ENCODE peak calls at places on chromosomes 1 and 21, in eight cellular contexts. One of them, this sample, is unnamed.

GRCh38 chr1:155776414-155776813 is 80.6 kb downstream of the GON4L start:
- DNase-seq in stimulated activated CD8-positive, alpha-beta memory T cell treated with anti-CD3 and anti-CD28 coated beads, Interleukin-7, amount 100 ng/mL, for 1 hour: no peak
- DNase-seq in NCI-H2081: no peak
- DNase-seq in GM12892: no peak
- DNase-seq in NCI-H1436: no peak
- DNase-seq in heart right ventricle: peak; percentile 11
- DNase-seq in stimulated activated CD4-positive, alpha-beta T cell treated with anti-CD3 and anti-CD28 coated beads, Interleukin-4, amount 100 ng/mL, for 1 hour: no peak
- DNase-seq in Right ventricle myocardium inferior: no peak
- DNase-seq in this sample: no peak

GRCh38 chr1:103905363-103905762 is 155.7 kb downstream of the AMY1C start:
- DNase-seq in stimulated activated CD8-positive, alpha-beta memory T cell treated with anti-CD3 and anti-CD28 coated beads, Interleukin-7, amount 100 ng/mL, for 1 hour: no peak
- DNase-seq in NCI-H1436: no peak
- DNase-seq in GM12892: no peak
- DNase-seq in stimulated activated CD4-positive, alpha-beta T cell treated with anti-CD3 and anti-CD28 coated beads, Interleukin-4, amount 100 ng/mL, for 1 hour: no peak
- DNase-seq in Right ventricle myocardium inferior: no peak
- DNase-seq in NCI-H2081: no peak
- DNase-seq in heart right ventricle: no peak
- DNase-seq in this sample: no peak

GRCh38 chr1:116847688-116848531 is 61.8 kb upstream of the PTGFRN start:
- DNase-seq in NCI-H2081: no peak
- DNase-seq in Right ventricle myocardium inferior: peak; percentile 73
- DNase-seq in stimulated activated CD4-positive, alpha-beta T cell treated with anti-CD3 and anti-CD28 coated beads, Interleukin-4, amount 100 ng/mL, for 1 hour: no peak
- DNase-seq in GM12892: no peak
- DNase-seq in stimulated activated CD8-positive, alpha-beta memory T cell treated with anti-CD3 and anti-CD28 coated beads, Interleukin-7, amount 100 ng/mL, for 1 hour: no peak
- DNase-seq in heart right ventricle: peak; percentile 70
- DNase-seq in NCI-H1436: no peak
- DNase-seq in this sample: peak; percentile 59

GRCh38 chr1:87961992-87962391 is 633.3 kb downstream of the LMO4 start:
- DNase-seq in heart right ventricle: no peak
- DNase-seq in stimulated activated CD4-positive, alpha-beta T cell treated with anti-CD3 and anti-CD28 coated beads, Interleukin-4, amount 100 ng/mL, for 1 hour: no peak
- DNase-seq in Right ventricle myocardium inferior: no peak
- DNase-seq in GM12892: no peak
- DNase-seq in NCI-H2081: no peak
- DNase-seq in NCI-H1436: no peak
- DNase-seq in stimulated activated CD8-positive, alpha-beta memory T cell treated with anti-CD3 and anti-CD28 coated beads, Interleukin-7, amount 100 ng/mL, for 1 hour: no peak
- DNase-seq in this sample: no peak

GRCh38 chr21:27572681-27573080 is 605.8 kb upstream of the ADAMTS5 start:
- DNase-seq in heart right ventricle: no peak
- DNase-seq in GM12892: no peak
- DNase-seq in Right ventricle myocardium inferior: no peak
- DNase-seq in NCI-H1436: no peak
- DNase-seq in NCI-H2081: no peak
- DNase-seq in stimulated activated CD8-positive, alpha-beta memory T cell treated with anti-CD3 and anti-CD28 coated beads, Interleukin-7, amount 100 ng/mL, for 1 hour: no peak
- DNase-seq in stimulated activated CD4-positive, alpha-beta T cell treated with anti-CD3 and anti-CD28 coated beads, Interleukin-4, amount 100 ng/mL, for 1 hour: no peak
- DNase-seq in this sample: peak; percentile 55

GRCh38 chr21:45845790-45846130 is 135.8 kb upstream of the COL6A1 start:
- DNase-seq in stimulated activated CD4-positive, alpha-beta T cell treated with anti-CD3 and anti-CD28 coated beads, Interleukin-4, amount 100 ng/mL, for 1 hour: no peak
- DNase-seq in NCI-H1436: no peak
- DNase-seq in NCI-H2081: no peak
- DNase-seq in heart right ventricle: no peak
- DNase-seq in stimulated activated CD8-positive, alpha-beta memory T cell treated with anti-CD3 and anti-CD28 coated beads, Interleukin-7, amount 100 ng/mL, for 1 hour: no peak
- DNase-seq in GM12892: no peak
- DNase-seq in Right ventricle myocardium inferior: peak; percentile 0
- DNase-seq in this sample: no peak

GRCh38 chr1:11501491-11501897 is 22.5 kb downstream of the DISP3 start:
- DNase-seq in stimulated activated CD8-positive, alpha-beta memory T cell treated with anti-CD3 and anti-CD28 coated beads, Interleukin-7, amount 100 ng/mL, for 1 hour: no peak
- DNase-seq in stimulated activated CD4-positive, alpha-beta T cell treated with anti-CD3 and anti-CD28 coated beads, Interleukin-4, amount 100 ng/mL, for 1 hour: no peak
- DNase-seq in NCI-H1436: no peak
- DNase-seq in heart right ventricle: no peak
- DNase-seq in NCI-H2081: no peak
- DNase-seq in GM12892: no peak
- DNase-seq in Right ventricle myocardium inferior: no peak
- DNase-seq in this sample: no peak

GRCh38 chr1:160375788-160376524 is 9.1 kb downstream of the NHLH1 start:
- DNase-seq in stimulated activated CD8-positive, alpha-beta memory T cell treated with anti-CD3 and anti-CD28 coated beads, Interleukin-7, amount 100 ng/mL, for 1 hour: no peak
- DNase-seq in stimulated activated CD4-positive, alpha-beta T cell treated with anti-CD3 and anti-CD28 coated beads, Interleukin-4, amount 100 ng/mL, for 1 hour: no peak
- DNase-seq in GM12892: no peak
- DNase-seq in Right ventricle myocardium inferior: no peak
- DNase-seq in NCI-H1436: no peak
- DNase-seq in NCI-H2081: no peak
- DNase-seq in heart right ventricle: no peak
- DNase-seq in this sample: peak; percentile 30

GRCh38 chr21:44509539-44509938 is 30.5 kb downstream of the KRTAP10-1 start:
- DNase-seq in Right ventricle myocardium inferior: no peak
- DNase-seq in stimulated activated CD4-positive, alpha-beta T cell treated with anti-CD3 and anti-CD28 coated beads, Interleukin-4, amount 100 ng/mL, for 1 hour: no peak
- DNase-seq in heart right ventricle: peak; percentile 74
- DNase-seq in NCI-H2081: peak; percentile 81
- DNase-seq in stimulated activated CD8-positive, alpha-beta memory T cell treated with anti-CD3 and anti-CD28 coated beads, Interleukin-7, amount 100 ng/mL, for 1 hour: no peak
- DNase-seq in GM12892: no peak
- DNase-seq in NCI-H1436: no peak
- DNase-seq in this sample: no peak

GRCh38 chr1:206445116-206445515 is 25.2 kb upstream of the IKBKE start:
- DNase-seq in NCI-H2081: no peak
- DNase-seq in Right ventricle myocardium inferior: peak; percentile 75
- DNase-seq in stimulated activated CD4-positive, alpha-beta T cell treated with anti-CD3 and anti-CD28 coated beads, Interleukin-4, amount 100 ng/mL, for 1 hour: no peak
- DNase-seq in heart right ventricle: peak; percentile 53
- DNase-seq in NCI-H1436: no peak
- DNase-seq in stimulated activated CD8-positive, alpha-beta memory T cell treated with anti-CD3 and anti-CD28 coated beads, Interleukin-7, amount 100 ng/mL, for 1 hour: no peak
- DNase-seq in GM12892: no peak
- DNase-seq in this sample: no peak

GRCh38 chr1:19234224-19234623 is 17.1 kb downstream of the EMC1 start:
- DNase-seq in Right ventricle myocardium inferior: no peak
- DNase-seq in GM12892: no peak
- DNase-seq in stimulated activated CD4-positive, alpha-beta T cell treated with anti-CD3 and anti-CD28 coated beads, Interleukin-4, amount 100 ng/mL, for 1 hour: no peak
- DNase-seq in stimulated activated CD8-positive, alpha-beta memory T cell treated with anti-CD3 and anti-CD28 coated beads, Interleukin-7, amount 100 ng/mL, for 1 hour: no peak
- DNase-seq in heart right ventricle: no peak
- DNase-seq in NCI-H2081: no peak
- DNase-seq in NCI-H1436: no peak
- DNase-seq in this sample: no peak

GRCh38 chr1:27154991-27155781 is at the start of gene SLC9A1:
- DNase-seq in stimulated activated CD8-positive, alpha-beta memory T cell treated with anti-CD3 and anti-CD28 coated beads, Interleukin-7, amount 100 ng/mL, for 1 hour: peak; percentile 85
- DNase-seq in NCI-H1436: peak; percentile 82
- DNase-seq in GM12892: peak; percentile 79
- DNase-seq in Right ventricle myocardium inferior: peak; percentile 99
- DNase-seq in stimulated activated CD4-positive, alpha-beta T cell treated with anti-CD3 and anti-CD28 coated beads, Interleukin-4, amount 100 ng/mL, for 1 hour: peak; percentile 92
- DNase-seq in NCI-H2081: peak; percentile 65
- DNase-seq in heart right ventricle: peak; percentile 94
- DNase-seq in this sample: peak; percentile 77

GRCh38 chr1:165162671-165163241 is 193.8 kb downstream of the LMX1A start:
- DNase-seq in stimulated activated CD4-positive, alpha-beta T cell treated with anti-CD3 and anti-CD28 coated beads, Interleukin-4, amount 100 ng/mL, for 1 hour: no peak
- DNase-seq in GM12892: no peak
- DNase-seq in Right ventricle myocardium inferior: no peak
- DNase-seq in NCI-H1436: no peak
- DNase-seq in heart right ventricle: no peak
- DNase-seq in stimulated activated CD8-positive, alpha-beta memory T cell treated with anti-CD3 and anti-CD28 coated beads, Interleukin-7, amount 100 ng/mL, for 1 hour: no peak
- DNase-seq in NCI-H2081: peak; percentile 80
- DNase-seq in this sample: no peak

GRCh38 chr1:2875677-2876531 is 74.4 kb upstream of the TTC34 start:
- DNase-seq in heart right ventricle: no peak
- DNase-seq in Right ventricle myocardium inferior: no peak
- DNase-seq in NCI-H2081: no peak
- DNase-seq in stimulated activated CD8-positive, alpha-beta memory T cell treated with anti-CD3 and anti-CD28 coated beads, Interleukin-7, amount 100 ng/mL, for 1 hour: no peak
- DNase-seq in stimulated activated CD4-positive, alpha-beta T cell treated with anti-CD3 and anti-CD28 coated beads, Interleukin-4, amount 100 ng/mL, for 1 hour: no peak
- DNase-seq in GM12892: no peak
- DNase-seq in NCI-H1436: no peak
- DNase-seq in this sample: no peak

GRCh38 chr1:89882348-89883029 is 61.7 kb downstream of the LRRC8D start:
- DNase-seq in NCI-H2081: no peak
- DNase-seq in heart right ventricle: no peak
- DNase-seq in NCI-H1436: no peak
- DNase-seq in stimulated activated CD8-positive, alpha-beta memory T cell treated with anti-CD3 and anti-CD28 coated beads, Interleukin-7, amount 100 ng/mL, for 1 hour: no peak
- DNase-seq in stimulated activated CD4-positive, alpha-beta T cell treated with anti-CD3 and anti-CD28 coated beads, Interleukin-4, amount 100 ng/mL, for 1 hour: no peak
- DNase-seq in Right ventricle myocardium inferior: no peak
- DNase-seq in GM12892: no peak
- DNase-seq in this sample: no peak

GRCh38 chr1:175434268-175434860 is 241.8 kb upstream of the KIAA0040 start:
- DNase-seq in stimulated activated CD8-positive, alpha-beta memory T cell treated with anti-CD3 and anti-CD28 coated beads, Interleukin-7, amount 100 ng/mL, for 1 hour: no peak
- DNase-seq in stimulated activated CD4-positive, alpha-beta T cell treated with anti-CD3 and anti-CD28 coated beads, Interleukin-4, amount 100 ng/mL, for 1 hour: no peak
- DNase-seq in NCI-H2081: no peak
- DNase-seq in Right ventricle myocardium inferior: no peak
- DNase-seq in heart right ventricle: no peak
- DNase-seq in GM12892: peak; percentile 19
- DNase-seq in NCI-H1436: no peak
- DNase-seq in this sample: no peak

GRCh38 chr1:228979774-228980173 is 244.5 kb downstream of the RHOU start:
- DNase-seq in GM12892: no peak
- DNase-seq in stimulated activated CD8-positive, alpha-beta memory T cell treated with anti-CD3 and anti-CD28 coated beads, Interleukin-7, amount 100 ng/mL, for 1 hour: no peak
- DNase-seq in NCI-H1436: no peak
- DNase-seq in heart right ventricle: no peak
- DNase-seq in NCI-H2081: no peak
- DNase-seq in stimulated activated CD4-positive, alpha-beta T cell treated with anti-CD3 and anti-CD28 coated beads, Interleukin-4, amount 100 ng/mL, for 1 hour: no peak
- DNase-seq in Right ventricle myocardium inferior: no peak
- DNase-seq in this sample: no peak

GRCh38 chr21:36799869-36800268 is 101.0 kb downstream of the SIM2 start:
- DNase-seq in stimulated activated CD4-positive, alpha-beta T cell treated with anti-CD3 and anti-CD28 coated beads, Interleukin-4, amount 100 ng/mL, for 1 hour: no peak
- DNase-seq in NCI-H2081: no peak
- DNase-seq in Right ventricle myocardium inferior: no peak
- DNase-seq in heart right ventricle: no peak
- DNase-seq in stimulated activated CD8-positive, alpha-beta memory T cell treated with anti-CD3 and anti-CD28 coated beads, Interleukin-7, amount 100 ng/mL, for 1 hour: no peak
- DNase-seq in GM12892: no peak
- DNase-seq in NCI-H1436: no peak
- DNase-seq in this sample: no peak

GRCh38 chr1:65319141-65319540 is 9.8 kb downstream of the DNAJC6 start:
- DNase-seq in Right ventricle myocardium inferior: no peak
- DNase-seq in NCI-H1436: no peak
- DNase-seq in NCI-H2081: no peak
- DNase-seq in GM12892: no peak
- DNase-seq in heart right ventricle: peak; percentile 15
- DNase-seq in stimulated activated CD4-positive, alpha-beta T cell treated with anti-CD3 and anti-CD28 coated beads, Interleukin-4, amount 100 ng/mL, for 1 hour: no peak
- DNase-seq in stimulated activated CD8-positive, alpha-beta memory T cell treated with anti-CD3 and anti-CD28 coated beads, Interleukin-7, amount 100 ng/mL, for 1 hour: no peak
- DNase-seq in this sample: no peak

GRCh38 chr1:244050835-244051444 is at the start of gene ZBTB18:
- DNase-seq in NCI-H1436: no peak
- DNase-seq in NCI-H2081: peak; percentile 86
- DNase-seq in stimulated activated CD8-positive, alpha-beta memory T cell treated with anti-CD3 and anti-CD28 coated beads, Interleukin-7, amount 100 ng/mL, for 1 hour: no peak
- DNase-seq in heart right ventricle: peak; percentile 29
- DNase-seq in GM12892: no peak
- DNase-seq in stimulated activated CD4-positive, alpha-beta T cell treated with anti-CD3 and anti-CD28 coated beads, Interleukin-4, amount 100 ng/mL, for 1 hour: no peak
- DNase-seq in Right ventricle myocardium inferior: no peak
- DNase-seq in this sample: peak; percentile 62

GRCh38 chr1:208036177-208036808 is 125.4 kb upstream of the CD34 start:
- DNase-seq in Right ventricle myocardium inferior: no peak
- DNase-seq in heart right ventricle: no peak
- DNase-seq in stimulated activated CD4-positive, alpha-beta T cell treated with anti-CD3 and anti-CD28 coated beads, Interleukin-4, amount 100 ng/mL, for 1 hour: no peak
- DNase-seq in GM12892: no peak
- DNase-seq in NCI-H2081: peak; percentile 12
- DNase-seq in stimulated activated CD8-positive, alpha-beta memory T cell treated with anti-CD3 and anti-CD28 coated beads, Interleukin-7, amount 100 ng/mL, for 1 hour: no peak
- DNase-seq in NCI-H1436: no peak
- DNase-seq in this sample: peak; percentile 4

GRCh38 chr1:34631126-34631525 is 123.7 kb upstream of the GJB5 start:
- DNase-seq in NCI-H1436: no peak
- DNase-seq in GM12892: no peak
- DNase-seq in NCI-H2081: no peak
- DNase-seq in Right ventricle myocardium inferior: no peak
- DNase-seq in stimulated activated CD8-positive, alpha-beta memory T cell treated with anti-CD3 and anti-CD28 coated beads, Interleukin-7, amount 100 ng/mL, for 1 hour: no peak
- DNase-seq in stimulated activated CD4-positive, alpha-beta T cell treated with anti-CD3 and anti-CD28 coated beads, Interleukin-4, amount 100 ng/mL, for 1 hour: no peak
- DNase-seq in heart right ventricle: no peak
- DNase-seq in this sample: no peak

GRCh38 chr1:240876071-240876470 is 264.1 kb upstream of the GREM2 start:
- DNase-seq in heart right ventricle: no peak
- DNase-seq in NCI-H1436: no peak
- DNase-seq in GM12892: no peak
- DNase-seq in NCI-H2081: no peak
- DNase-seq in Right ventricle myocardium inferior: no peak
- DNase-seq in stimulated activated CD4-positive, alpha-beta T cell treated with anti-CD3 and anti-CD28 coated beads, Interleukin-4, amount 100 ng/mL, for 1 hour: no peak
- DNase-seq in stimulated activated CD8-positive, alpha-beta memory T cell treated with anti-CD3 and anti-CD28 coated beads, Interleukin-7, amount 100 ng/mL, for 1 hour: no peak
- DNase-seq in this sample: no peak

GRCh38 chr1:29706936-29707335 is 470.6 kb downstream of the PTPRU start:
- DNase-seq in stimulated activated CD4-positive, alpha-beta T cell treated with anti-CD3 and anti-CD28 coated beads, Interleukin-4, amount 100 ng/mL, for 1 hour: peak; percentile 6
- DNase-seq in stimulated activated CD8-positive, alpha-beta memory T cell treated with anti-CD3 and anti-CD28 coated beads, Interleukin-7, amount 100 ng/mL, for 1 hour: no peak
- DNase-seq in Right ventricle myocardium inferior: no peak
- DNase-seq in GM12892: peak; percentile 59
- DNase-seq in heart right ventricle: no peak
- DNase-seq in NCI-H1436: peak; percentile 97
- DNase-seq in NCI-H2081: peak; percentile 95
- DNase-seq in this sample: no peak